ENCODE peak calls at places on chromosomes 12 and 14, in five cellular contexts. T, U, Z, W and C are unnamed samples.

GRCh38 chr14:90397401-90398314 is 829 bp downstream of the CALM1 start:
- DNase-seq in T (peak; percentile 94), U (peak; percentile 48), Z (peak; percentile 63), W (peak; percentile 51), C (peak; percentile 56)

GRCh38 chr14:51652168-51653095 is 722 bp downstream of the FRMD6 start:
- DNase-seq in T (peak; percentile 90), U (peak; percentile 32), Z (no peak), W (peak; percentile 38), C (peak; percentile 71)

GRCh38 chr12:122166422-122167327 is 7.3 kb downstream of the IL31 start:
- DNase-seq in T (no peak), U (no peak), Z (no peak), W (no peak), C (no peak)

GRCh38 chr12:62192486-62193250 is 67.5 kb upstream of the USP15 start:
- DNase-seq in T (peak; percentile 80), U (peak; percentile 46), Z (peak; percentile 77), W (peak; percentile 35), C (peak; percentile 93)

GRCh38 chr12:122872815-122873361 is 23.0 kb downstream of the VPS37B start:
- DNase-seq in T (peak; percentile 52), U (no peak), Z (no peak), W (peak; percentile 43), C (no peak)

GRCh38 chr14:54459106-54459505 is 17.9 kb upstream of the CNIH1 start:
- DNase-seq in T (no peak), U (no peak), Z (no peak), W (no peak), C (no peak)

GRCh38 chr14:69877492-69877891 is 1.7 kb upstream of the SMOC1 start:
- DNase-seq in T (no peak), U (no peak), Z (no peak), W (no peak), C (peak; percentile 64)

GRCh38 chr14:23306113-23306411 is 571 bp upstream of the BCL2L2 start:
- DNase-seq in T (no peak), U (no peak), Z (no peak), W (no peak), C (peak; percentile 38)

GRCh38 chr14:68787235-68787727 is 5.6 kb downstream of the ZFP36L1 start:
- DNase-seq in T (peak; percentile 82), U (no peak), Z (no peak), W (peak; percentile 44), C (peak; percentile 57)

GRCh38 chr12:42587564-42588307 is 1.8 kb downstream of the PRICKLE1 start:
- DNase-seq in T (no peak), U (no peak), Z (no peak), W (no peak), C (no peak)

GRCh38 chr12:111767362-111768158 is 827 bp downstream of the ALDH2 start:
- DNase-seq in T (no peak), U (no peak), Z (no peak), W (no peak), C (peak; percentile 58)

GRCh38 chr12:113788020-113788856 is 177.9 kb downstream of the RBM19 start:
- DNase-seq in T (no peak), U (no peak), Z (no peak), W (no peak), C (no peak)

DNA sequence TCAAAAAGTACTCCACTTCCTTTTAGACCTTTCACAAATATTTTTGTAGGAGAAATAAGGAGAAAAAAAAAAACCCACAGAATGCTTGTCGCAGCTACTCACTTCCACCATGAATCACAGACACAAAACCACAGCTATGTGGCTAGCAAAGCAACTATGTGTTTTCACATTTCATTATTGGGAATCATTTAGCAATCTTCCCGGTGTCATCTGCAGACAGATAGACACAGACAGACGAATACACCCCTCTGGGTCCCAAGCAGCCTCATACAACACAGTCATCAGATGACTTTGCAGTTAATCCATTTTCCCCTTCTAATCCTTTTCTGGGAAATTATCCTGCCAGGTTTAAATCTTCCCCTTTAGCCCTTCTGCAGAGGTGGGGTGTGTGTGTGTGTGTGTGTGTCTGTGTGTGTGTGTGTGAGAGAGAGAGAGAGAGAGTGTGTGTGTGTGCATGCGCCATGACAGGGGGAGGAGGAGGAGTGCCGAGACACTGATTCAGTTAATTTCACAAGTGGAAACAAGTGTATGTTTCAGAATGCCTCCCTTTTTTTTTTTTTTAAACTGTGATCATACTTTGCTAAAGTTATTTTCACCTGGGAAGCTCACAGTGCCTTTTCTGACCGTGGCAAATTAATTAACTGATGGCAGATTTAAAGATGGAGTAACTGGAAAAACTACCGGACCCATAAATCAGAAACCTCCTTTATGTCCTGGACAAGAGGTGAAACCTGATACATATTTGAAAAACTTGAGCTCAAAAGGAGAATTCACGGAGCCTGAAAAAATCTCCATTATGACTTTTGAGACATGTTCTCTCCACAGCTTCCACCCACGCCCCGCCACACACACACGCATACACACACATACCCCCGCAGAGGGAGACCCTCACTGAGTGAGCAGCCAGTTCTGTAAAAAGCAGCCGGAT is 39.9 kb downstream of the LTBP2 start:
- DNase-seq in T (peak; percentile 25), U (no peak), Z (no peak), W (no peak), C (no peak)
- TF ChIP-seq POLR2AphosphoS5 in T (no peak), U (no peak), Z (no peak), W (no peak), C (no peak)

GRCh38 chr12:32585680-32586079 is 93.4 kb upstream of the DNM1L start:
- DNase-seq in T (no peak), U (no peak), Z (peak; percentile 45), W (no peak), C (no peak)
- TF ChIP-seq POLR2AphosphoS5 in T (no peak), U (no peak), Z (no peak), W (no peak), C (no peak)

GRCh38 chr12:124725099-124725498 is 138.6 kb downstream of the SCARB1 start:
- DNase-seq in T (no peak), U (no peak), Z (no peak), W (no peak), C (no peak)

GRCh38 chr12:124730455-124730932 is 133.2 kb downstream of the SCARB1 start:
- DNase-seq in T (no peak), U (no peak), Z (no peak), W (peak; percentile 58), C (no peak)

GRCh38 chr12:124727922-124728321 is 135.7 kb downstream of the SCARB1 start:
- DNase-seq in T (no peak), U (no peak), Z (peak; percentile 35), W (no peak), C (no peak)

GRCh38 chr12:124725612-124726237 is 137.9 kb downstream of the SCARB1 start:
- DNase-seq in T (no peak), U (no peak), Z (no peak), W (no peak), C (no peak)

GRCh38 chr12:124727244-124727673 is 136.4 kb downstream of the SCARB1 start:
- DNase-seq in T (peak; percentile 92), U (peak; percentile 54), Z (peak; percentile 98), W (peak; percentile 43), C (no peak)
- TF ChIP-seq POLR2AphosphoS5 in T (peak; percentile 86), U (no peak), Z (peak; percentile 60), W (no peak), C (no peak)

DNA sequence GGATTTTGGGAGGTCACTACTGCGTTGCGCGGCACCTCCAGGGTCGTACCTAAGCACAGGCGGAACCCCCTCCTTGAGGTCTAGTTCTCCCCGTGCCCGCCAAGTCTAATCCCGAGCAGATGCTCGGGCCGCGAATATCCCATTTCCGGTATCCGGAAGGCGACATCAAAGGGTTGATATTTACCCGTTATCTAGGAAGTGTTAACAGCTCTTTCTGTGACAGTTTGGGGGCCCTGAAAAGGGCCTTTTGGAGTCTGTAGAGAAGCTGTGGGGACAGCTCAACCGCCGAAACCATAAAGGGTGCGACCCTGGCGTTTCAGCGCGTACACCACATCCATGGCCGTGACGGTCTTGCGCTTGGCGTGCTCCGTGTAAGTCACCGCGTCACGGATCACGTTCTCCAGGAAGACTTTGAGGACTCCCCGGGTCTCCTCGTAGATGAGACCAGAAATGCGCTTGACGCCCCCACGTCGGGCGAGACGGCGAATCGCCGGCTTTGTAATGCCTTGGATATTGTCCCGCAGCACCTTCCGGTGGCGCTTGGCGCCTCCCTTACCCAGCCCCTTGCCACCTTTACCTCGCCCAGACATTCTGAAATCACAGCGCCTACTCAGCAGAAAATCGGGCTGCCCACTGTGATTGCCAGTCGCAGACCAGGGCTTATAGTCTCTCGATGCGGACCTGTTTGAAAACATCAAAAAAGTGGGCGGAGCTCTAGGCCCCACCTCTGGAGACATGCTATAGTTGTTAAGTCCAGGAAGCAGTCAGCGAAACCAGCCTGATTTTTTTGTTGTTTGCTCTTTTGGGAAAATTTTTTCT is 32.6 kb downstream of the WBP11 start:
- DNase-seq in T (peak; percentile 95), U (no peak), Z (peak; percentile 87), W (peak; percentile 96), C (peak; percentile 95)
- TF ChIP-seq POLR2AphosphoS5 in T (peak; percentile 98), U (peak; percentile 99), Z (no peak), W (peak; percentile 78), C (peak; percentile 99)

GRCh38 chr12:104307655-104308000 is 4.1 kb downstream of the EID3 start:
- DNase-seq in T (no peak), U (no peak), Z (no peak), W (no peak), C (no peak)
- TF ChIP-seq POLR2AphosphoS5 in T (no peak), U (no peak), Z (no peak), W (no peak), C (no peak)

GRCh38 chr12:2384029-2384386 is 331.2 kb downstream of the CACNA1C start:
- DNase-seq in T (no peak), U (no peak), Z (no peak), W (no peak), C (no peak)
- TF ChIP-seq POLR2AphosphoS5 in T (no peak), U (no peak), Z (no peak), W (no peak), C (no peak)

GRCh38 chr12:14767617-14768016 is 35.7 kb downstream of the WBP11 start:
- DNase-seq in T (no peak), U (no peak), Z (no peak), W (no peak), C (no peak)

GRCh38 chr12:14766649-14767215 is 36.5 kb downstream of the WBP11 start:
- DNase-seq in T (no peak), U (no peak), Z (no peak), W (no peak), C (no peak)

GRCh38 chr12:14769462-14769836 is 33.8 kb downstream of the WBP11 start:
- DNase-seq in T (peak; percentile 87), U (no peak), Z (no peak), W (peak; percentile 43), C (peak; percentile 90)

GRCh38 chr12:14769837-14770494 is 33.3 kb downstream of the WBP11 start:
- DNase-seq in T (peak; percentile 96), U (peak; percentile 45), Z (peak; percentile 82), W (peak; percentile 90), C (peak; percentile 92)

GRCh38 chr12:14768823-14769405 is 34.4 kb downstream of the WBP11 start:
- DNase-seq in T (peak; percentile 76), U (no peak), Z (no peak), W (peak; percentile 33), C (peak; percentile 59)
- TF ChIP-seq POLR2AphosphoS5 in T (no peak), U (no peak), Z (no peak), W (no peak), C (no peak)